ENCODE peak calls at places on chromosome 14, in six cellular contexts. W, N, O, E, I and S are unnamed samples. For H3K4me1 and H3K27me3, the result is how much of the 10 kb centered on the place peaks cover.

GRCh38 chr14:67665886-67666285 is 8.5 kb downstream of the VTI1B start:
- DNase-seq in W (no peak), N (no peak), O (no peak), E (no peak), I (no peak), S (no peak)

GRCh38 chr14:31942216-31942841 is 134.8 kb upstream of the ARHGAP5 start:
- DNase-seq in W (peak), N (no peak), O (no peak), E (no peak), I (no peak), S (no peak)

GRCh38 chr14:35319509-35319908 is 27.3 kb downstream of the PSMA6 start:
- DNase-seq in W (no peak), N (no peak), O (no peak), E (no peak), I (no peak), S (no peak)

GRCh38 chr14:91830777-91831176 is 36.6 kb downstream of the TC2N start:
- DNase-seq in W (peak), N (no peak), O (no peak), E (peak), I (no peak), S (no peak)

GRCh38 chr14:78975734-78976133 is 805.6 kb downstream of the NRXN3 start:
- DNase-seq in W (no peak), N (no peak), O (no peak), E (no peak), I (no peak), S (no peak)

GRCh38 chr14:93956514-93957332 is 19.6 kb downstream of the ASB2 start:
- DNase-seq in W (no peak), N (no peak), O (no peak), E (no peak), I (no peak), S (no peak)

GRCh38 chr14:105475269-105475915 is 771 bp downstream of the CRIP2 start:
- DNase-seq in W (peak), N (no peak), O (no peak), E (peak), I (peak), S (peak)

GRCh38 chr14:24136684-24137528 is 912 bp downstream of the PSME1 start:
- DNase-seq in W (no peak), N (no peak), O (no peak), E (peak), I (no peak), S (no peak)

GRCh38 chr14:81221579-81222102 is 882 bp upstream of the GTF2A1 start:
- DNase-seq in W (no peak), N (no peak), O (no peak), E (no peak), I (no peak), S (no peak)

GRCh38 chr14:75032939-75033338 is 18.3 kb downstream of the MLH3 start:
- DNase-seq in W (no peak), N (no peak), O (no peak), E (no peak), I (no peak), S (no peak)

GRCh38 chr14:102697125-102697900 is 79.9 kb upstream of the TRAF3 start:
- DNase-seq in W (no peak), N (no peak), O (no peak), E (peak), I (no peak), S (no peak)

GRCh38 chr14:47674546-47675238 is 713 bp downstream of the MDGA2 start:
- DNase-seq in W (no peak), N (no peak), O (no peak), E (no peak), I (no peak), S (no peak)

GRCh38 chr14:24277606-24278321 is 6.4 kb upstream of the RABGGTA start:
- DNase-seq in W (no peak), N (no peak), O (no peak), E (no peak), I (peak), S (no peak)

GRCh38 chr14:91509878-91510170 is 286 bp downstream of the PPP4R3A start:
- DNase-seq in W (no peak), N (no peak), O (no peak), E (no peak), I (no peak), S (no peak)

DNA sequence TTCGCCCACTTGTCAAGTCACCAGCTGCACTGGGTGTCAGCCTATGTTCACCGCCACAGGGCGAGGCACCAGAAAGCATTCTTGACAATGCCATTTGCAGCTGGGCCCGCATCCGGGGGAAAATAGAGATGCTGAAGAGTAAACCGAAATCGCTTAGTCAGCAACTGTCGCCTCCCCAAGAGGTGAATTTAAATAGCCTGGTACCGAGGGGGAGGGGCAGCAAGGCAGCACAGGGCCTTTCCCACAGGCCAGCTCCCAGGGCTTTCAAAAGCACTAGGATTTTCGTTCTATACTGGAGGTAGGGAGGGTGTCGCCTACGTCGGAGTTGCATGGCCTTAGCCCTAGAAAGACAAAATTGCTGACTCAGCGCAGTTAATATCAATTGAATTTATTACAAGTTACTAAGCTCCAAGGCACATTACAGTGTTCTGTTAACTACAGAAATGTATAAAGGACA is 4.3 kb downstream of the IRF2BPL start:
- DNase-seq in W (peak), N (no peak), O (no peak), E (peak), I (no peak), S (peak)
- H3K27ac ChIP-seq in W (peak), N (peak), O (peak), E (peak), I (peak), S (peak)

GRCh38 chr14:77309122-77309521 is 11.6 kb downstream of the POMT2 start:
- DNase-seq in W (no peak), N (no peak), O (no peak), E (no peak), I (no peak), S (no peak)
- H3K4me1 ChIP-seq in W (under half), N (under half), O (half or more), E (under half), I (under half), S (under half)

GRCh38 chr14:70048313-70048654 is 140.5 kb downstream of the SLC8A3 start:
- DNase-seq in W (no peak), N (no peak), O (no peak), E (no peak), I (no peak), S (no peak)
- H3K27me3 ChIP-seq in W (under half), N (under half), O (under half), E (under half), I (under half), S (under half)

GRCh38 chr14:54207991-54208520 is 188.8 kb upstream of the CDKN3 start:
- DNase-seq in W (no peak), N (no peak), O (no peak), E (no peak), I (no peak), S (no peak)

GRCh38 chr14:54207476-54207875 is 189.3 kb upstream of the CDKN3 start:
- DNase-seq in W (no peak), N (no peak), O (no peak), E (no peak), I (no peak), S (no peak)

GRCh38 chr14:54206477-54206876 is 190.3 kb upstream of the CDKN3 start:
- DNase-seq in W (peak), N (no peak), O (no peak), E (peak), I (no peak), S (no peak)

GRCh38 chr14:54208751-54209150 is 188.1 kb upstream of the CDKN3 start:
- DNase-seq in W (no peak), N (no peak), O (no peak), E (no peak), I (no peak), S (no peak)

DNA sequence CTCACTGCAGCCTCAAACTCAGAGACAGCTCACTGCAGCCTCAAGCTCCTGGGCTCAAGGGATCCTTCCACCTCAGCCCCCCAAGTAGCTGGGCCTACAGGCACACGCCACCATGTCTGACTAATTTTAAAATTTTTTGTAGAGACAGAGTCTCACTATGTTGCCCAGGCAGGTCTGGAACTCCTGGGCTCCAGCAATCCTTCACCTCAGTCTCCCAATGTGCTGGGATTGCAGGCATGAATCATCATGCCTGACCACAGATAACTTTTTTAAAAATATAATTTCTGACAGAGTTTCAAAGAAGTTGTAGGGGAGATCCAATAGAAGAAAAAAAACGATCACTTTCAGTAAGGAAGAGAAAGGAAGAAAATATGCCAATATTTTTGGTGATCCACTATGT is 189.7 kb upstream of the CDKN3 start:
- DNase-seq in W (no peak), N (no peak), O (no peak), E (no peak), I (no peak), S (no peak)
- H3K27ac ChIP-seq in W (peak), N (peak), O (no peak), E (no peak), I (no peak), S (no peak)

GRCh38 chr14:99522457-99522891 is 41.3 kb downstream of the CCNK start:
- DNase-seq in W (peak), N (no peak), O (no peak), E (peak), I (no peak), S (peak)
- H3K4me1 ChIP-seq in W (under half), N (under half), O (under half), E (under half), I (under half), S (under half)